ENCODE peak calls at places on chromosomes 11 and 22, in eight cellular contexts. H is endodermal cell, A is activated T-cell treated with anti-CD3 and anti-CD28 coated beads for 1 hour, Z is posterior cingulate gyrus, I is right atrium auricular region, C is Daoy, M is hepatic stellate cell, F is fibroblast of the aortic adventitia. P is an unnamed sample.
A peak's percentile ranks its signal among the peaks of the same experiment; 100 is the strongest.

GRCh38 chr11:31480930-31481329 is 28.5 kb downstream of the IMMP1L start:
- DNase-seq in F (no peak), M (no peak), H (no peak), I (no peak), Z (no peak), A (no peak), C (no peak), P (peak; percentile 36)

GRCh38 chr11:4704054-4704789 is at the start of gene MMP26:
- DNase-seq in Z (no peak), C (no peak), M (no peak), A (no peak), I (no peak), H (peak; percentile 75), F (no peak), P (peak; percentile 51)

GRCh38 chr11:118897721-118898310 is 14.1 kb downstream of the CXCR5 start:
- DNase-seq in C (no peak), A (no peak), H (no peak), F (no peak), M (no peak), I (no peak), Z (no peak), P (no peak)

GRCh38 chr11:106461839-106462545 is 384.5 kb downstream of the AASDHPPT start:
- DNase-seq in M (no peak), I (no peak), H (no peak), C (peak; percentile 11), A (no peak), F (peak; percentile 90), Z (no peak), P (no peak)

GRCh38 chr22:20268350-20269012 is 363 bp upstream of the RTN4R start:
- DNase-seq in M (peak; percentile 59), I (no peak), C (peak; percentile 71), F (peak; percentile 17), Z (no peak), A (peak; percentile 43), H (peak; percentile 89), P (peak; percentile 85)

GRCh38 chr22:35409783-35410662 is 10.1 kb downstream of the MCM5 start:
- DNase-seq in C (no peak), Z (no peak), I (peak; percentile 63), F (no peak), H (no peak), A (no peak), M (no peak), P (no peak)

GRCh38 chr11:100892886-100893285 is 205.8 kb downstream of the ARHGAP42 start:
- DNase-seq in H (no peak), F (no peak), M (no peak), A (no peak), I (no peak), Z (no peak), C (no peak), P (no peak)

GRCh38 chr11:47348859-47349258 is 3.6 kb downstream of the MYBPC3 start:
- DNase-seq in F (peak; percentile 18), C (peak; percentile 35), H (no peak), I (no peak), Z (no peak), M (peak; percentile 61), A (no peak), P (no peak)